ENCODE peak calls at places on chromosomes 7 and 10, in nine cellular contexts. P, L, D, F, S, T, Q, W and I are unnamed samples.

GRCh38 chr7:134695321-134695860 is 48.7 kb downstream of the BPGM start:
- DNase-seq in P (no peak), L (peak; percentile 35), D (no peak), F (no peak), S (no peak), T (no peak), Q (no peak), W (no peak), I (no peak)

GRCh38 chr10:55820071-55820470 is 541.0 kb downstream of the ZWINT start:
- DNase-seq in P (no peak), L (no peak), D (no peak), F (no peak), S (no peak), T (no peak), Q (no peak), W (no peak), I (no peak)

GRCh38 chr7:23474829-23475578 is 4.7 kb upstream of the IGF2BP3 start:
- DNase-seq in P (no peak), L (no peak), D (no peak), F (no peak), S (no peak), T (no peak), Q (no peak), W (no peak), I (no peak)

GRCh38 chr7:16431646-16432424 is 10.5 kb upstream of the CRPPA start:
- DNase-seq in P (peak; percentile 54), L (no peak), D (no peak), F (peak; percentile 27), S (peak; percentile 12), T (peak; percentile 50), Q (no peak), W (peak; percentile 15), I (no peak)

GRCh38 chr10:51244739-51245138 is 170.5 kb downstream of the PRKG1 start:
- DNase-seq in P (no peak), L (no peak), D (no peak), F (no peak), S (no peak), T (no peak), Q (no peak), W (no peak), I (no peak)

GRCh38 chr10:78800535-78801320 is 268.0 kb upstream of the ZMIZ1 start:
- DNase-seq in P (no peak), L (no peak), D (no peak), F (no peak), S (no peak), T (no peak), Q (no peak), W (peak; percentile 27), I (no peak)

GRCh38 chr7:127245582-127245981 is 7.2 kb downstream of the GRM8 start:
- DNase-seq in P (no peak), L (no peak), D (no peak), F (no peak), S (no peak), T (no peak), Q (no peak), W (no peak), I (no peak)

GRCh38 chr7:149772236-149772820 is 1.1 kb downstream of the ZNF467 start:
- DNase-seq in P (no peak), L (no peak), D (peak; percentile 73), F (no peak), S (no peak), T (peak; percentile 42), Q (no peak), W (no peak), I (no peak)

GRCh38 chr7:21086688-21087087 is 300.0 kb upstream of the SP8 start:
- DNase-seq in P (no peak), L (no peak), D (no peak), F (peak; percentile 69), S (no peak), T (no peak), Q (no peak), W (peak; percentile 78), I (no peak)

GRCh38 chr7:87517136-87517805 is 41.8 kb upstream of the ABCB4 start:
- DNase-seq in P (no peak), L (no peak), D (no peak), F (no peak), S (no peak), T (no peak), Q (no peak), W (no peak), I (no peak)

GRCh38 chr10:91311601-91312000 is 91.1 kb downstream of the PCGF5 start:
- DNase-seq in P (no peak), L (no peak), D (no peak), F (no peak), S (no peak), T (no peak), Q (no peak), W (no peak), I (no peak)

GRCh38 chr7:30907527-30908267 is 4.0 kb upstream of the AQP1 start:
- DNase-seq in P (no peak), L (peak; percentile 48), D (peak; percentile 54), F (no peak), S (no peak), T (no peak), Q (no peak), W (no peak), I (no peak)

GRCh38 chr7:69373171-69374035 is 224.9 kb upstream of the AUTS2 start:
- DNase-seq in P (no peak), L (no peak), D (no peak), F (no peak), S (no peak), T (no peak), Q (no peak), W (no peak), I (peak; percentile 59)

GRCh38 chr10:54434782-54435181 is 366.2 kb downstream of the PCDH15 start:
- DNase-seq in P (no peak), L (no peak), D (no peak), F (no peak), S (no peak), T (no peak), Q (no peak), W (no peak), I (no peak)

GRCh38 chr7:106239406-106239805 is 45.4 kb downstream of the NAMPT start:
- DNase-seq in P (no peak), L (no peak), D (no peak), F (peak; percentile 37), S (no peak), T (no peak), Q (no peak), W (peak; percentile 82), I (no peak)

GRCh38 chr10:113086282-113086681 is 136.2 kb downstream of the TCF7L2 start:
- DNase-seq in P (no peak), L (no peak), D (no peak), F (no peak), S (no peak), T (no peak), Q (no peak), W (no peak), I (no peak)

GRCh38 chr7:51325231-51325630 is 8.6 kb upstream of the COBL start:
- DNase-seq in P (no peak), L (no peak), D (no peak), F (no peak), S (no peak), T (no peak), Q (no peak), W (no peak), I (peak; percentile 36)
- H3K27ac ChIP-seq in P (peak overlapping the region; percentile 1), L (no peak overlapping the region), D (no peak overlapping the region), F (no peak overlapping the region), S (no peak overlapping the region), T (peak overlapping the region; percentile 40), Q (no peak overlapping the region), W (no peak overlapping the region), I (no peak overlapping the region)

DNA sequence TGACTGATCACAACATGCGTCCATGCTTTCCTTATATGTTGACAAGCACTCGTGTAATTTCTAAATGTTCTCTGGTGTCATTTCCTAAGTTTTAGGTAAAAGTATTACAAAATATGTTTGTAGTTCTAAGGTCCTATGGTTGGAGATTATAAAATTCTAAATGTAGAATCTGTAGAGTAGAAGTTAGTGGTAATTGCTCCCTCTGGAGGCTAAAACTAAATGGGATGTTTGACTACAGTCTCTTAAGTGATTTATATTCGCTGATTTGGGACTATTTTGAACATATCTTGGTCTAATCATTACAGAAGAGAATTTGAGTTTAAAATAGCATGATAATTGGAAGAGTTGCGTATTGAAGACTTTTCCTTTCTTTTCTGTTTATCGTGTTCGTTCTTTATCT is 74.1 kb downstream of the ZMYND11 start:
- DNase-seq in P (peak; percentile 7), L (no peak), D (no peak), F (no peak), S (no peak), T (no peak), Q (no peak), W (no peak), I (no peak)
- TF ChIP-seq CTCF in P (peak; percentile 50), L (no peak), D (no peak), F (no peak), S (no peak), T (peak; percentile 21), Q (no peak), W (no peak), I (no peak)

DNA sequence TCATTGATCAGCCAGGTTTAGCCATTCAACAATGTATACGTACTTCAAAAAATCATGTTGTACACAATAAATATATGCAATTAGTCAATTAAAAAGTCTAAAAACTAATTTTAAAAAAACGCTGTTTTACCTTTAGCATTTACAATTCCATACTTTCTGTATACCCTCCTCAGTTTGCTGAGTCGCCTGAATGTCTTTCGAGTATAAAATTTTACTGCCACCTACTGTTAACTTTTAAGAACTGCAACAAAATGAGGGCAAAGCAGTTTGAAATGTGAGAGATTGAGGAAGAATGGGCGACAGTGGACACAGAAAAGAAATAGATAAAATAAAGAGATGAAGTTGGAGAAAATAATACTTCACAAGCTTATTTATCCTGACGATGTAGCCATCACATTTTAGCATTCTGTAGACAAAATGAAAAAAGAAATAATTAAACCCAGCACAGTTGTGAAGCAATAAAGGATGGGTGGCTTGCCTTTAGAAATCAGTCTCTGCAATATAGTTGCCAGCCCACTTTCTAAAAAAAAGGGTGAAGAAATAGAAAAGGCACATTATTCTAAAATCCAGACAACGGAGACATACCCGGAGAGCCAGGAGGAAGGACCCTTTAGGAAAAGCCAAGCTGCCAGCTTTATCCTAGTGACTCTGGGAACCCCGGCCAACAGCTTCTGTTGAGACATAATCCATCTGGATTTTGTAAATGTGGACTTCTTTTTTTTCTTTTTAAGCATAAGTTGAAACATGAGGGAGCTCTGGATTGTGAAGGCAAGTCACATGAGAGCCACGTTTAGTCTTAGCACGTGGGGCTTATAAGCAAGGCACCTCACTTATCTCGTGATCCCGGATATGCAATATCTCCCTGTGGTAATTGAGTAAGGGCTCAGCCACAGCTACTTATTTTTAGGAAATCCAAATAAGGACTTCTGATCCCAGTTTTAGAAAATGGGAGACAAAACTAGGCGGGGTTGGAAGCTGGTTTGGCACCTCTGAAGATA is 110.9 kb upstream of the PTN start:
- DNase-seq in P (no peak), L (no peak), D (no peak), F (no peak), S (no peak), T (peak; percentile 8), Q (no peak), W (no peak), I (peak; percentile 78)
- H3K27ac ChIP-seq in P (no peak overlapping the region), L (peak overlapping the region; percentile 58), D (peak overlapping the region; percentile 71), F (no peak overlapping the region), S (no peak overlapping the region), T (no peak overlapping the region), Q (no peak overlapping the region), W (peak overlapping the region; percentile 45), I (peak overlapping the region; percentile 57)

DNA sequence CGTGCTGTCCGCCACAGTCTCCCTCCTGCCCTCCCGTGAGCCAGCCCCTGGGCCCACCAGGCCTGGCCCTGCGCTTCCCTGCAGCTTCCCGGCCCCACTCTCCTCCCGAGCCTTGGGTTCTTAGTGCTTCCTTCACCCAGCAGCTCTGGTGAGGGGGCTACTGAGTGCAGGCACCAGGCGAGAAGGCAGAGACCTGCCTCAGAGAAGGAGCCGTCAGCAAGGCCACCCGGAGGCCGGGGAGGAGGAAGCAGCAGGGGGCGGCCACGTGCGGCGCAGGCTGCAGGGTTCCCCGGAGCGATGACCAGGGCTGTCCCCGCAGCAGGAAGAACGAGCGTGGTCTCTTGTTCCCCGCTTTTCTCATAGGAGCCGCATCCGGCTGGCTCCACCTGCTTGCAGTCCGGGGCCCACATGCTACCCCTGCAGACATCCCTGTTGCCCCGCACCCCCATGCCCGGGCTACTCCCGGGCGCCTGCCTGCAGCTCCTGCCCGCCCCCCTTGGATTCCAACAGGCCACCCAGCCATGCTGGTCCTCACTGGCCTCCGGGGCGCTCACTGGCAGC is 20.5 kb downstream of the YKT6 start:
- DNase-seq in P (no peak), L (peak; percentile 13), D (peak; percentile 8), F (no peak), S (no peak), T (no peak), Q (no peak), W (no peak), I (no peak)
- TF ChIP-seq CTCF in P (no peak), L (no peak), D (no peak), F (no peak), S (no peak), T (no peak), Q (no peak), W (no peak), I (no peak)